ENCODE peak calls at places on chromosome 14, in six cellular contexts. Q, V, L, Y, Z and K are unnamed samples.
A peak's percentile ranks its signal among the peaks of the same experiment; 100 is the strongest.

GRCh38 chr14:105419305-105420091 is at the start of gene MTA1:
- DNase-seq in Q (peak; percentile 31), V (peak; percentile 8), L (no peak), Y (peak; percentile 56), Z (peak; percentile 61), K (peak; percentile 54)

GRCh38 chr14:65280653-65281052 is 131.9 kb upstream of the FUT8 start:
- DNase-seq in Q (no peak), V (no peak), L (no peak), Y (no peak), Z (no peak), K (no peak)

GRCh38 chr14:105937253-105938054 is 411.1 kb downstream of the TMEM121 start:
- DNase-seq in Q (no peak), V (no peak), L (no peak), Y (no peak), Z (no peak), K (no peak)

GRCh38 chr14:66815687-66816086 is 307.7 kb downstream of the GPHN start:
- DNase-seq in Q (no peak), V (no peak), L (no peak), Y (no peak), Z (no peak), K (no peak)

GRCh38 chr14:35221462-35221861 is 70.7 kb upstream of the PSMA6 start:
- DNase-seq in Q (no peak), V (peak; percentile 16), L (no peak), Y (no peak), Z (no peak), K (no peak)

GRCh38 chr14:105748204-105748578 is 221.8 kb downstream of the TMEM121 start:
- DNase-seq in Q (no peak), V (no peak), L (no peak), Y (no peak), Z (peak; percentile 65), K (no peak)

GRCh38 chr14:90384543-90384911 is 12.3 kb upstream of the CALM1 start:
- DNase-seq in Q (no peak), V (peak; percentile 46), L (no peak), Y (no peak), Z (no peak), K (no peak)

GRCh38 chr14:51428981-51429380 is 188.9 kb downstream of the TMX1 start:
- DNase-seq in Q (no peak), V (no peak), L (no peak), Y (no peak), Z (no peak), K (no peak)

GRCh38 chr14:72332054-72332453 is 399.8 kb downstream of the RGS6 start:
- DNase-seq in Q (no peak), V (no peak), L (no peak), Y (no peak), Z (no peak), K (no peak)

GRCh38 chr14:35742448-35742847 is 66.6 kb downstream of the RALGAPA1 start:
- DNase-seq in Q (no peak), V (no peak), L (no peak), Y (no peak), Z (no peak), K (no peak)

GRCh38 chr14:74660167-74660566 is 48.1 kb upstream of the LTBP2 start:
- DNase-seq in Q (no peak), V (peak; percentile 32), L (no peak), Y (no peak), Z (no peak), K (no peak)

GRCh38 chr14:55075628-55076027 is 24.2 kb downstream of the MAPK1IP1L start:
- DNase-seq in Q (no peak), V (peak; percentile 70), L (no peak), Y (no peak), Z (no peak), K (no peak)

GRCh38 chr14:64723691-64724577 is 19.7 kb downstream of the PLEKHG3 start:
- DNase-seq in Q (no peak), V (no peak), L (no peak), Y (peak; percentile 38), Z (no peak), K (no peak)

GRCh38 chr14:66015046-66015780 is 471.0 kb upstream of the CCDC196 start:
- DNase-seq in Q (no peak), V (no peak), L (no peak), Y (no peak), Z (no peak), K (no peak)

GRCh38 chr14:83520837-83521236 is 1987.2 kb upstream of the SEL1L start:
- DNase-seq in Q (no peak), V (peak; percentile 88), L (no peak), Y (no peak), Z (no peak), K (no peak)

GRCh38 chr14:49997991-49998390 is 105.1 kb downstream of the ARF6 start:
- DNase-seq in Q (no peak), V (no peak), L (no peak), Y (no peak), Z (no peak), K (no peak)
- H3K4me1 ChIP-seq in Q (peaks cover 6% of the 10 kb centered on the region), V (peaks cover 45% of the 10 kb centered on the region), L (peaks cover 61% of the 10 kb centered on the region), Y (peaks cover 37% of the 10 kb centered on the region), Z (peaks cover 42% of the 10 kb centered on the region), K (peaks cover 45% of the 10 kb centered on the region)

GRCh38 chr14:23093104-23093503 is 1.8 kb downstream of the ACIN1 start:
- DNase-seq in Q (no peak), V (no peak), L (no peak), Y (no peak), Z (no peak), K (no peak)
- H3K4me3 ChIP-seq in Q (no peak overlapping the region), V (no peak overlapping the region), L (peak overlapping the region; percentile 78), Y (no peak overlapping the region), Z (no peak overlapping the region), K (no peak overlapping the region)

GRCh38 chr14:61152851-61153364 is 128.2 kb downstream of the TMEM30B start:
- DNase-seq in Q (no peak), V (peak; percentile 72), L (no peak), Y (no peak), Z (no peak), K (no peak)

GRCh38 chr14:61151276-61151675 is 129.9 kb downstream of the TMEM30B start:
- DNase-seq in Q (no peak), V (peak; percentile 24), L (no peak), Y (no peak), Z (no peak), K (no peak)

GRCh38 chr14:61153914-61154545 is 127.1 kb downstream of the TMEM30B start:
- DNase-seq in Q (no peak), V (no peak), L (no peak), Y (no peak), Z (no peak), K (no peak)

GRCh38 chr14:61153436-61153835 is 127.7 kb downstream of the TMEM30B start:
- DNase-seq in Q (no peak), V (peak; percentile 49), L (no peak), Y (no peak), Z (no peak), K (no peak)

DNA sequence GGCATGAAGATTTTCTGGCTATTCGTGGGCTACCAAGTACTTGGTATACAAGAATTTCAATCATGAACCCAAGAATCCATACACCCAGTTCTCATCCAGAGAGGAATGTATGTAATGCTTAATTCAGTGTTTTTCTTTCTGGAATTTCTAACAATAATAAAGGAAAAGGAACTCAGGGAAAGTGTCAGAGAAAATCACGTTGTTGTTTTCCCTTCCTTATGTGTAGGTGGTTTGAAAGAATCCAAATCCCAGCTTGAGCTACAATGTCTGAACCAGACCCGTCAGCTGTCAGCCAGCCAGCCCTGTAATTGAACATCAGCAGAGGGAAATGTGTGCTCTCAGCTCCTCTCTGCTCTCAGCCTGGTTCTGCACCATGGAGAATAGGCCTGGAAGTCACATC is 126.5 kb downstream of the TMEM30B start:
- DNase-seq in Q (no peak), V (peak; percentile 56), L (no peak), Y (no peak), Z (no peak), K (no peak)
- H3K4me1 ChIP-seq in Q (peaks cover 20% of the 10 kb centered on the region), V (peaks cover 26% of the 10 kb centered on the region), L (peaks cover 40% of the 10 kb centered on the region), Y (no peaks in the 10 kb centered on the region), Z (no peaks in the 10 kb centered on the region), K (no peaks in the 10 kb centered on the region)

DNA sequence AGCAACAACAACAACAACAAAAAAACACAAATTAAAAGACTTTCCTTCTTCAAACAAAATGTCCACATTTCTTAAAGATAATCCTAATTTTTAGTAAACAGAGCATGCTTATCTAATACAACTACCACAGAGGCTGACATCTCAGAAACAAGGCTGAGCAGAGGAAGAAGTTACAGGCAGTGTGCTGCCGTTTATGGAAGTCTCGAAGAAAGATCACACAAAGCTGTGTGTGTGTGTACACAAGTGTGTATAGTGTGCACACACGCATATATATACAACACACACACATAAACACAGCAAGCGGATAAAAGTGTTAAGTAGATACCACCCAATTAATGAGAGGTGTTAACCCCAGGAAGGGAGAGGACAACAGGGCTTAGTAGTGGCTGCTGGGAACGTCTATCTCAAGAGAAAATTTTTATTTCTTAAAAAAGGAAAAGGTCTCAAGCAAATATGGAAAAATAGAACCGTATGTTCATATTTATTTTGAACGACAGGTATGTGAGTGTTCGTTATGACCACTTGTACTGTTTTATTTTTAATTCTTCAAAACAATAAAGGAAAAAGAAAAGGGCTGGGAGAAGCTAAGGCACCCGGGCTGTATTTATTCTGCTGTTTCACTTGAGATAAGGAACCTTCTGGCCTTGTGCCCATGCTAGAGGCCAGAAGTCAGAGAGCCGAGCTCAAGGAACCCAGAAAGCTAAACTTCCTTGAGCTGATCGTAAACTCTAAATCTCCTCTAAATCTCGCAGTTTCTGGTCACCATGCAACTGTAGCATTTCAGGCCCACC is 15.1 kb downstream of the CCDC88C start:
- DNase-seq in Q (no peak), V (no peak), L (no peak), Y (peak; percentile 84), Z (no peak), K (peak; percentile 91)
- H3K4me3 ChIP-seq in Q (no peak overlapping the region), V (no peak overlapping the region), L (no peak overlapping the region), Y (no peak overlapping the region), Z (no peak overlapping the region), K (no peak overlapping the region)

GRCh38 chr14:100470523-100470897 is 116.7 kb downstream of the BEGAIN start:
- DNase-seq in Q (no peak), V (no peak), L (no peak), Y (no peak), Z (no peak), K (no peak)
- H3K4me1 ChIP-seq in Q (peaks cover 11% of the 10 kb centered on the region), V (no peaks in the 10 kb centered on the region), L (peaks cover 10% of the 10 kb centered on the region), Y (peaks cover 21% of the 10 kb centered on the region), Z (no peaks in the 10 kb centered on the region), K (no peaks in the 10 kb centered on the region)

DNA sequence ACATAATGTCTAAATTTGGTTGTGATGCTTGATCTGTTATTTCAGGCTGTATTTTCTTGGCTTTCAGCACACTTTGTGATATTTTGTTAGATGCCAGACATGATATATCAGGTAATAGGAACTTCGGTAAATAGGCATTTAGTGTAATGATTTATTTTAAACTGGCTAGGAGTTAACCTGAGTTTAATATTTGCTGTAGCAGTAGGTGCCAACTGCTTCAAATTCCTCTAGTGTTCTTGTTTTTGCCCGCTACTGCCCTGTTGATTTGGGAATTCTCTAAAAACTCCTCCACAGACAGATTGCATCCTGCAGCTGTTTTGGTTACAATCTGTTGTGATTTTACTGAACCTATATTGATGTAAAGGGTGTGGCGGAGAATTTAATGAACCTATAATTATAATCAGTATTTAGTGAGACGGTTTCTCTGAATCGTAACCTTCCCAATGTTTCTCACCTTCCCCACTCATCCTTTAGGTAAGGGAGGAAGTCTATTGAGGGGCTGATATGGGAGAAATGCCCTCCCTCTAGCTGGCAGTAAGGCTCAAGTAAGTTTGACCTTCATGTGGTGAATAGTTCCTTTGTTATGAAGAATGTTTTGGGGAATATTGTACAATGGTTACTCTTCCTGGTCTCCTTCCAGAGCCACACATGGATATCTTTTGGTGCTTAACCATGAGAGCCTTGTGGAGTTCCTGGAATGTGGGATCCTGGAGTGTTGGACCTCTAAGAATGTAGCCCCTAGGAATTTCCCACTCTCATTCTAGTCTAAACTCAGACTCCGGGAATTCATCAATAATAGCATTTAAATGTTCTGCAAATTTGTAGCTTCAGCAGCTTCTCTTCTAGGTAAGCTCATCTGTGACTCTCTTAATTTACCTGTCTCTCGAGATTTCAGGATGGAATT is 634.1 kb downstream of the FSCB start:
- DNase-seq in Q (no peak), V (no peak), L (no peak), Y (no peak), Z (no peak), K (no peak)
- H3K4me3 ChIP-seq in Q (no peak overlapping the region), V (no peak overlapping the region), L (no peak overlapping the region), Y (no peak overlapping the region), Z (no peak overlapping the region), K (no peak overlapping the region)